ENCODE peak calls at places on chromosome 6, in eight cellular contexts. Y is non-pigmented ciliary epithelial cell; N is NCI-H1105; R is NCI-H774; B is GM12891; T is fibroblast of pulmonary artery; Z is A549; O is activated CD4-positive, alpha-beta T cell treated with anti-CD3 and anti-CD28 coated beads, Interleukin-2, amount 50 U/mL, for 4 hours. G is an unnamed sample.

GRCh38 chr6:126803769-126804168 is 314.7 kb upstream of the RSPO3 start:
- DNase-seq in Y (no peak), N (no peak), R (no peak), B (no peak), T (no peak), Z (no peak), O (no peak), G (no peak)

GRCh38 chr6:133768656-133769295 is 120.1 kb upstream of the TCF21 start:
- DNase-seq in Y (no peak), N (no peak), R (no peak), B (no peak), T (peak), Z (no peak), O (no peak), G (no peak)

GRCh38 chr6:166313255-166314070 is 5.3 kb upstream of the PRR18 start:
- DNase-seq in Y (no peak), N (peak), R (peak), B (peak), T (peak), Z (peak), O (peak), G (peak)

GRCh38 chr6:38860041-38860440 is 144.9 kb downstream of the DNAH8 start:
- DNase-seq in Y (no peak), N (no peak), R (no peak), B (no peak), T (no peak), Z (no peak), O (no peak), G (peak)

GRCh38 chr6:46128476-46128875 is 1.3 kb upstream of the ENPP4 start:
- DNase-seq in Y (no peak), N (no peak), R (no peak), B (no peak), T (no peak), Z (no peak), O (no peak), G (no peak)

GRCh38 chr6:1081566-1081965 is 230.3 kb upstream of the FOXQ1 start:
- DNase-seq in Y (no peak), N (no peak), R (no peak), B (no peak), T (no peak), Z (no peak), O (no peak), G (no peak)

GRCh38 chr6:43962458-43962857 is 164.8 kb downstream of the MRPL14 start:
- DNase-seq in Y (no peak), N (no peak), R (no peak), B (no peak), T (peak), Z (no peak), O (no peak), G (no peak)

GRCh38 chr6:136123464-136123863 is 126.6 kb downstream of the MTFR2 start:
- DNase-seq in Y (peak), N (no peak), R (no peak), B (no peak), T (peak), Z (no peak), O (no peak), G (no peak)

GRCh38 chr6:114862809-114863208 is 520.0 kb upstream of the HS3ST5 start:
- DNase-seq in Y (peak), N (no peak), R (no peak), B (no peak), T (no peak), Z (no peak), O (no peak), G (no peak)

GRCh38 chr6:169454204-169454871 is 200.7 kb upstream of the THBS2 start:
- DNase-seq in Y (peak), N (no peak), R (no peak), B (no peak), T (peak), Z (no peak), O (no peak), G (peak)

GRCh38 chr6:154548130-154548830 is 37.8 kb upstream of the CNKSR3 start:
- DNase-seq in Y (peak), N (peak), R (no peak), B (no peak), T (peak), Z (no peak), O (no peak), G (no peak)

GRCh38 chr6:104580452-104580851 is 279.3 kb downstream of the HACE1 start:
- DNase-seq in Y (no peak), N (no peak), R (no peak), B (no peak), T (peak), Z (no peak), O (no peak), G (no peak)

GRCh38 chr6:166437661-166438060 is 54.9 kb upstream of the MPC1 start:
- DNase-seq in Y (no peak), N (no peak), R (no peak), B (no peak), T (no peak), Z (no peak), O (no peak), G (no peak)

GRCh38 chr6:136225496-136225895 is 24.6 kb downstream of the MTFR2 start:
- DNase-seq in Y (no peak), N (no peak), R (no peak), B (no peak), T (no peak), Z (no peak), O (no peak), G (no peak)

GRCh38 chr6:44007818-44008660 is 119.2 kb downstream of the MRPL14 start:
- DNase-seq in Y (no peak), N (no peak), R (no peak), B (no peak), T (no peak), Z (no peak), O (no peak), G (no peak)

GRCh38 chr6:42091718-42092023 is 41.3 kb downstream of the TAF8 start:
- DNase-seq in Y (no peak), N (no peak), R (no peak), B (no peak), T (no peak), Z (no peak), O (no peak), G (no peak)

GRCh38 chr6:16769986-16770376 is 8.7 kb upstream of the ATXN1 start:
- DNase-seq in Y (peak), N (no peak), R (no peak), B (no peak), T (peak), Z (no peak), O (no peak), G (no peak)

G was measured in HepG2.